ENCODE peak calls at places on chromosomes 3 and 15, in five cellular contexts. One of them, this sample, is unnamed.

GRCh38 chr3:126124896-126125295 is 41.0 kb upstream of the SLC41A3 start:
- DNase-seq in neural progenitor cell: no peak
- DNase-seq in chondrocyte: no peak
- DNase-seq in thoracic aorta: no peak
- DNase-seq in adrenal gland: peak
- DNase-seq in this sample: peak

GRCh38 chr3:64431717-64432116 is 206.5 kb upstream of the PRICKLE2 start:
- DNase-seq in neural progenitor cell: no peak
- DNase-seq in chondrocyte: no peak
- DNase-seq in thoracic aorta: no peak
- DNase-seq in adrenal gland: no peak
- DNase-seq in this sample: no peak

GRCh38 chr15:44788748-44789147 is 52.4 kb downstream of the TRIM69 start:
- DNase-seq in neural progenitor cell: no peak
- DNase-seq in chondrocyte: no peak
- DNase-seq in thoracic aorta: no peak
- DNase-seq in adrenal gland: no peak
- DNase-seq in this sample: peak

GRCh38 chr3:172323894-172324590 is 124.2 kb downstream of the GHSR start:
- DNase-seq in neural progenitor cell: no peak
- DNase-seq in chondrocyte: no peak
- DNase-seq in thoracic aorta: peak
- DNase-seq in adrenal gland: peak
- DNase-seq in this sample: no peak

GRCh38 chr3:28645149-28645548 is 296.5 kb upstream of the AZI2 start:
- DNase-seq in neural progenitor cell: no peak
- DNase-seq in chondrocyte: no peak
- DNase-seq in thoracic aorta: no peak
- DNase-seq in adrenal gland: no peak
- DNase-seq in this sample: no peak

GRCh38 chr15:46865155-46865554 is 852.1 kb upstream of the SEMA6D start:
- DNase-seq in neural progenitor cell: no peak
- DNase-seq in chondrocyte: no peak
- DNase-seq in thoracic aorta: no peak
- DNase-seq in adrenal gland: no peak
- DNase-seq in this sample: no peak

GRCh38 chr3:157355276-157355675 is 81.4 kb upstream of the PTX3 start:
- DNase-seq in neural progenitor cell: no peak
- DNase-seq in chondrocyte: no peak
- DNase-seq in thoracic aorta: no peak
- DNase-seq in adrenal gland: no peak
- DNase-seq in this sample: no peak

GRCh38 chr15:42155546-42156265 is 730 bp downstream of the PLA2G4F start:
- DNase-seq in neural progenitor cell: no peak
- DNase-seq in chondrocyte: no peak
- DNase-seq in thoracic aorta: no peak
- DNase-seq in adrenal gland: no peak
- DNase-seq in this sample: no peak

GRCh38 chr3:63400259-63400860 is 122.3 kb downstream of the SYNPR start:
- DNase-seq in neural progenitor cell: no peak
- DNase-seq in chondrocyte: no peak
- DNase-seq in thoracic aorta: no peak
- DNase-seq in adrenal gland: no peak
- DNase-seq in this sample: no peak

GRCh38 chr3:177725165-177725564 is 527.9 kb upstream of the TBL1XR1 start:
- DNase-seq in neural progenitor cell: no peak
- DNase-seq in chondrocyte: no peak
- DNase-seq in thoracic aorta: no peak
- DNase-seq in adrenal gland: no peak
- DNase-seq in this sample: no peak

GRCh38 chr15:77720155-77720554 is 87.4 kb upstream of the LINGO1 start:
- DNase-seq in neural progenitor cell: no peak
- DNase-seq in chondrocyte: no peak
- DNase-seq in thoracic aorta: no peak
- DNase-seq in adrenal gland: no peak
- DNase-seq in this sample: no peak

GRCh38 chr3:6416049-6416661 is 444.8 kb upstream of the GRM7 start:
- DNase-seq in neural progenitor cell: no peak
- DNase-seq in chondrocyte: no peak
- DNase-seq in thoracic aorta: no peak
- DNase-seq in adrenal gland: no peak
- DNase-seq in this sample: no peak

GRCh38 chr15:26838742-26839460 is 28.0 kb upstream of the GABRA5 start:
- DNase-seq in neural progenitor cell: peak
- DNase-seq in chondrocyte: no peak
- DNase-seq in thoracic aorta: no peak
- DNase-seq in adrenal gland: no peak
- DNase-seq in this sample: no peak

GRCh38 chr15:73368301-73369072 is at the start of gene HCN4:
- DNase-seq in neural progenitor cell: peak
- DNase-seq in chondrocyte: no peak
- DNase-seq in thoracic aorta: no peak
- DNase-seq in adrenal gland: peak
- DNase-seq in this sample: no peak

GRCh38 chr3:38643090-38643489 is 6.4 kb downstream of the SCN5A start:
- DNase-seq in neural progenitor cell: no peak
- DNase-seq in chondrocyte: peak
- DNase-seq in thoracic aorta: no peak
- DNase-seq in adrenal gland: peak
- DNase-seq in this sample: no peak

GRCh38 chr3:183252973-183253363 is at the start of gene B3GNT5:
- DNase-seq in neural progenitor cell: no peak
- DNase-seq in chondrocyte: no peak
- DNase-seq in thoracic aorta: no peak
- DNase-seq in adrenal gland: peak
- DNase-seq in this sample: no peak

GRCh38 chr15:93048759-93049161 is 40.3 kb downstream of the RGMA start:
- DNase-seq in neural progenitor cell: no peak
- DNase-seq in chondrocyte: no peak
- DNase-seq in thoracic aorta: no peak
- DNase-seq in adrenal gland: no peak
- DNase-seq in this sample: no peak

GRCh38 chr15:85840802-85841152 is 46.1 kb upstream of the KLHL25 start:
- DNase-seq in neural progenitor cell: no peak
- DNase-seq in chondrocyte: no peak
- DNase-seq in thoracic aorta: no peak
- DNase-seq in adrenal gland: no peak
- DNase-seq in this sample: no peak
- TF ChIP-seq CTCF in neural progenitor cell: no peak
- TF ChIP-seq CTCF in chondrocyte: peak
- TF ChIP-seq CTCF in thoracic aorta: no peak
- TF ChIP-seq CTCF in adrenal gland: peak
- TF ChIP-seq CTCF in this sample: peak

GRCh38 chr15:50148362-50148963 is 29.4 kb upstream of the ATP8B4 start:
- DNase-seq in neural progenitor cell: peak
- DNase-seq in chondrocyte: no peak
- DNase-seq in thoracic aorta: no peak
- DNase-seq in adrenal gland: no peak
- DNase-seq in this sample: no peak
- TF ChIP-seq CTCF in neural progenitor cell: peak
- TF ChIP-seq CTCF in chondrocyte: peak
- TF ChIP-seq CTCF in thoracic aorta: no peak
- TF ChIP-seq CTCF in adrenal gland: peak
- TF ChIP-seq CTCF in this sample: no peak

DNA sequence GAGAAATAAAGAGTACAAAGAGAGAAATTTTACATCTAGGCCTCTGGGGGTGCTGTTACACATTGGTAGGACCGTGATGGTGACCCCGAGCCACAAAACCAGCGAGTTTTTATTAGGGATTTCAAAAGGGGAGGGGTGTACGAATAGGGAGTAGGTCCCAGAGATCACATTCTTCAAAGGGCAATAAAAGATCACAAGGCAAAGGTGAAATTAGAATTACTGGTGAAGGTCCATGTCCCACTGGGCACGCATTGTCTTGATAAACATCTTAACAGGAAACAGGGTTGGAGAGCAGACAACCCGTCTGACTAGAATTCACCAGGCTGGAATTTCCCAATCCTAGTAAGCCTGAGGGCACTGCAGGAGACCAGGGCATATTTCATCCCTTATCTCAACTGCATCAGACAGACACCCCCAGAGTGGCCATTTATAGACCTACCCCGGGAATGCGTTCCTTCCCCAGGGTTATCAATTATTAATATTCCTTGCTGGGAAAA is 4.3 kb downstream of the IRAK2 start:
- DNase-seq in neural progenitor cell: no peak
- DNase-seq in chondrocyte: no peak
- DNase-seq in thoracic aorta: no peak
- DNase-seq in adrenal gland: no peak
- DNase-seq in this sample: no peak
- TF ChIP-seq CTCF in neural progenitor cell: peak
- TF ChIP-seq CTCF in chondrocyte: peak
- TF ChIP-seq CTCF in thoracic aorta: no peak
- TF ChIP-seq CTCF in adrenal gland: no peak
- TF ChIP-seq CTCF in this sample: no peak

DNA sequence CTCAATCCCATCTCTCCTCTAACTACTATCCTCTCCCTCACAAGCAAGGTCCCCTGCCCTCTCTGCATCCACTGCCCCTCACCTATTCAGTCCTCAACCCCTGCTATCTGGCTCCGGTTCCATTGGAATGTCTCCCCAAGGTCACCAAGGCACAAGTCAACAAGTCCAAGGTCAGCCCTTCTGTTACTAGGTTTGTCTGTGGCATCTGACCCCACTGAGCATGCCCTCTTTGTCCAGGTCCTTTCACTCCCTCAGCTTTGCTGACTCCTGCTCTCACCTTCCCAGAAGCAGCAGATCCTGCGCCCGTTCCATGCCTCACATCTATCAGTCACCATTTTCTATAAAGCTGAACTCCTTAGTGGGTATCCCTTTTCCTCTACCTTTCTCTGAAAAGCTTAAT is 8.3 kb upstream of the SEMA7A start:
- DNase-seq in neural progenitor cell: no peak
- DNase-seq in chondrocyte: peak
- DNase-seq in thoracic aorta: no peak
- DNase-seq in adrenal gland: no peak
- DNase-seq in this sample: no peak
- TF ChIP-seq CTCF in neural progenitor cell: no peak
- TF ChIP-seq CTCF in chondrocyte: no peak
- TF ChIP-seq CTCF in thoracic aorta: no peak
- TF ChIP-seq CTCF in adrenal gland: no peak
- TF ChIP-seq CTCF in this sample: no peak

GRCh38 chr15:39580117-39580629 is 706 bp upstream of the THBS1 start:
- DNase-seq in neural progenitor cell: peak
- DNase-seq in chondrocyte: peak
- DNase-seq in thoracic aorta: peak
- DNase-seq in adrenal gland: peak
- DNase-seq in this sample: peak
- TF ChIP-seq CTCF in neural progenitor cell: peak
- TF ChIP-seq CTCF in chondrocyte: peak
- TF ChIP-seq CTCF in thoracic aorta: peak
- TF ChIP-seq CTCF in adrenal gland: peak
- TF ChIP-seq CTCF in this sample: peak

DNA sequence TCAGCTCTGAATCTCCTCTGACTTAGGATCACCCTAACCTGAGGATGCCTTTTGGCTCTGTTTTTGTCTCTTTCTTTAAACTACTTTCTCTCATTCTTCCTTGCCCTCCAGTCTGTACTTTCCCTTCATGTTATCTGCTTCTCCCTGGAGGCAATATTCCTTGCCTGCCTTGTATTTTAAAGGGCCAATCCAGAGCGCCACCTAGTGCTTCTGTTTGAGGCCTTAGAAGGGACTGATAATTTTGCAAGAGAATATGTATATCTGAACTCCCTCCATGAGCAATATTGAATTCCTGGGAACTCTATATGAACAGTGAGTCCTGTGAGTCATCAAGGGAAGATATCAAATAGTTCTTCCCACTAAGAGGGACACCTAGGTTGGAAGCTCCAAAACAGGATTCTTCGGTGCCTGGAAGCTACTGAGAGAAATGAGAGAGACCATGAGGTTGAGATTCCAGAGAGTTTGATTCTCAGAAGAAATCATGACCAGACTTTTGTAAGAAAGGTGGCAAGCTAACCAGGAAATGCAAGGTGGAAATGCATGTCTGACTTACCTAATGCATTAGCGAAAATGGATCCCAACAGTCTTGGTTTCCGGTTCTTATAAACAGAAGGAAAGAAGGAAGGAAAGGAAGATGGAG is 203.8 kb upstream of the CD96 start:
- DNase-seq in neural progenitor cell: peak
- DNase-seq in chondrocyte: no peak
- DNase-seq in thoracic aorta: no peak
- DNase-seq in adrenal gland: peak
- DNase-seq in this sample: no peak
- TF ChIP-seq CTCF in neural progenitor cell: peak
- TF ChIP-seq CTCF in chondrocyte: peak
- TF ChIP-seq CTCF in thoracic aorta: peak
- TF ChIP-seq CTCF in adrenal gland: peak
- TF ChIP-seq CTCF in this sample: peak

DNA sequence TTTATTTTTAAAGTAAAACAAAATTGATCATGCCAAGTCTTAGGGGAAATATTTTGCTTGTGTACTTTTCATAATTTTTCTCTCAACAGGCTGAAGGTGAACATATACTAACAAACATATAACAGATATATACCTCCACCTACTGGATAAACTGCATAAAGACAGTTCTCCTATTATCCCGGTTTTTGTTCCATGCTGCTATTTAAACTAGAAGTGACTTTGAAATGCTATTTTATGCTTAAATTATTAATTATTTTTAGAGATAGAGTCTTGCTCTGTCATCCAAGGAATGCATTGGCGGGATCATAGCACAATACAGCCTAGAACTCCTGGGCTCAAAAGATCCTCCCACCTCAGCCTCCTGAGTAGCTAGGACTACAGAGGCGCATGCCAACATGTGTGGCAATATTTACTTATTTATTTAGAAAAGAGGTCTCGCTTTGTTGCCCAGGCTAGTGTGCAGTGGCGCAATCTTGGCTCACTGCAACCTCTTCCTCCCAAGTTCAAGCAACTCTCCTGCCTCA is 49.8 kb downstream of the ST3GAL6 start:
- DNase-seq in neural progenitor cell: peak
- DNase-seq in chondrocyte: no peak
- DNase-seq in thoracic aorta: no peak
- DNase-seq in adrenal gland: no peak
- DNase-seq in this sample: no peak
- TF ChIP-seq CTCF in neural progenitor cell: peak
- TF ChIP-seq CTCF in chondrocyte: peak
- TF ChIP-seq CTCF in thoracic aorta: peak
- TF ChIP-seq CTCF in adrenal gland: peak
- TF ChIP-seq CTCF in this sample: no peak